ENCODE peak calls at places on chromosomes 13 and 19, in four cellular contexts. N is mammary epithelial cell, U is psoas muscle, I is uterus. H is an unnamed sample.

GRCh38 chr19:19527371-19527656 is 1.4 kb upstream of the YJEFN3 start:
- DNase-seq in N (no peak), U (no peak), I (no peak), H (no peak)

GRCh38 chr13:43204591-43204990 is 181.2 kb downstream of the DNAJC15 start:
- DNase-seq in U (no peak), N (no peak), I (no peak), H (no peak)

GRCh38 chr13:58056411-58056810 is 424.9 kb downstream of the PCDH17 start:
- DNase-seq in N (no peak), I (no peak), U (no peak), H (no peak)

GRCh38 chr13:26899153-26899552 is 138.6 kb upstream of the GPR12 start:
- DNase-seq in N (no peak), U (no peak), I (no peak), H (no peak)

GRCh38 chr13:33034897-33035296 is 18.7 kb downstream of the KL start:
- DNase-seq in I (no peak), U (no peak), N (no peak), H (no peak)

GRCh38 chr13:41533676-41534075 is 76.3 kb downstream of the RGCC start:
- DNase-seq in I (no peak), U (peak; percentile 47), N (no peak), H (no peak)

GRCh38 chr13:110719036-110719710 is 5.7 kb downstream of the ING1 start:
- DNase-seq in N (no peak), I (no peak), U (no peak), H (no peak)

GRCh38 chr13:89165685-89166084 is 1494.5 kb downstream of the SLITRK5 start:
- DNase-seq in N (no peak), U (no peak), I (no peak), H (no peak)

GRCh38 chr19:30217461-30217860 is 154.7 kb upstream of the ZNF536 start:
- DNase-seq in I (no peak), N (no peak), U (no peak), H (no peak)

GRCh38 chr13:45295536-45295935 is 45.4 kb downstream of the TPT1 start:
- DNase-seq in N (no peak), I (no peak), U (no peak), H (no peak)

GRCh38 chr19:47176071-47176626 is 45.5 kb downstream of the SAE1 start:
- DNase-seq in N (no peak), U (no peak), I (no peak), H (peak; percentile 70)

GRCh38 chr19:46610851-46611770 is 10.0 kb downstream of the CALM3 start:
- DNase-seq in I (no peak), N (no peak), U (no peak), H (no peak)

GRCh38 chr13:27349458-27349857 is 75.0 kb upstream of the GTF3A start:
- DNase-seq in N (no peak), U (no peak), I (no peak), H (peak; percentile 46)

GRCh38 chr19:49595006-49595818 is 4.2 kb downstream of the PRR12 start:
- DNase-seq in N (no peak), I (no peak), U (no peak), H (no peak)

GRCh38 chr19:17183858-17184271 is 31.3 kb upstream of the USE1 start:
- DNase-seq in U (no peak), I (no peak), N (no peak), H (no peak)

GRCh38 chr13:42477588-42478190 is 96.3 kb upstream of the TNFSF11 start:
- DNase-seq in U (peak; percentile 17), N (no peak), I (no peak), H (no peak)

GRCh38 chr13:96141032-96141431 is 51.1 kb downstream of the HS6ST3 start:
- DNase-seq in U (no peak), I (no peak), N (peak; percentile 16), H (no peak)

GRCh38 chr19:29878973-29879654 is 62.9 kb upstream of the URI1 start:
- DNase-seq in U (no peak), N (peak; percentile 32), I (no peak), H (peak; percentile 32)

GRCh38 chr19:14072535-14073231 is at the start of gene MISP3:
- DNase-seq in N (peak; percentile 42), I (peak; percentile 35), U (peak; percentile 62), H (no peak)

GRCh38 chr13:50449465-50449864 is 394.0 kb downstream of the DLEU7 start:
- DNase-seq in I (no peak), N (no peak), U (no peak), H (no peak)

GRCh38 chr19:4897146-4897545 is 5.5 kb downstream of the ARRDC5 start:
- DNase-seq in N (no peak), I (no peak), U (no peak), H (no peak)

GRCh38 chr13:26074706-26075105 is 22.9 kb upstream of the SHISA2 start:
- DNase-seq in I (no peak), N (peak; percentile 31), U (no peak), H (peak; percentile 51)

GRCh38 chr13:52599037-52599852 is 43.0 kb upstream of the HNRNPA1L2 start:
- DNase-seq in I (no peak), N (peak; percentile 83), U (no peak), H (peak; percentile 60)

GRCh38 chr19:57348136-57348535 is 2.9 kb upstream of the ZNF304 start:
- DNase-seq in I (no peak), U (no peak), N (peak; percentile 14), H (no peak)
- TF ChIP-seq CTCF in I (no peak), U (no peak), N (no peak), H (no peak)

DNA sequence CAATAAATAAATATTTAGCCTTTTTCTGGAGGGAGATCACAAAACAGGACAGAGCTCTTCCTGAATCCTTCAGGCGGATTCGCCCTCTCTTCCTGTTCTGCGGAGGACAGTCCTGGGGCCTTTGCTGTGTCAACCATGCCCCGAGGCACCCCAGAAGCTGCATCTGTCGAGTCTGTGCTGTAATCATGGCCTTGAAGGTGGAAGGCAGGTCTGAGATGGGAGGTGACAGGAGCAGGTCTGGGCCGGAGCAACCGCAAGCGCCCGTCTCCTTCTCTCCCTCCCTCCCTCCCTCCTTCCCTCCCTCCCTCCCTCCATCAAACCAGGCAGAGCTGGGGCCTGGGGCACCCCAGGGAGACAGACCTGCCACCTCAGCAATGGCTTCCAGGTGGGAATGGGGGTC is 4.6 kb upstream of the FXYD3 start:
- DNase-seq in U (no peak), I (no peak), N (peak; percentile 75), H (no peak)
- H3K27ac ChIP-seq in U (no peak overlapping the region), I (no peak overlapping the region), N (peak overlapping the region; percentile 72), H (no peak overlapping the region)

DNA sequence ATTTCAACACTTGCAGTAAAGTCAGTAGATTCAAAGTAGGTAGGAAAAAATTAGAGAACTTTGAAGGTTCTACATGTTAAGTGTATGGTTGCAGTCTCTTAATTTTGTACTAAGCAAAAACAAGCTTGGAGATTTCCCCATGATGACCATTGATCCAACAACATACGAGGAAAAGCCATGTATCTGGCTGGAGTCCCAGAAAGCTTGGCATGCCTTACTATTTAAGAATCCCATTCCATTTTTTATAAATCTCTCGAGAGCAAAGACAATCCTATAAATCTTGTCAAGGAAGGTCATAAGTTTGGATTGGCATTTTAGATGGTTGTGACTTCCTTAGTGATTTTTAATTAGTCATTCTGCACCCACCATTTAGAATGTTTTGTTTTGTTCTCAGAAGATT is 495.9 kb downstream of the GPC5 start:
- DNase-seq in U (no peak), N (no peak), I (no peak), H (no peak)
- H3K4me3 ChIP-seq in U (no peak overlapping the region), N (no peak overlapping the region), I (no peak overlapping the region), H (no peak overlapping the region)

GRCh38 chr13:98972627-98973026 is 5.2 kb downstream of the DOCK9 start:
- DNase-seq in I (no peak), U (no peak), N (peak; percentile 66), H (peak; percentile 88)
- TF ChIP-seq CTCF in I (no peak), U (no peak), N (no peak), H (no peak)

GRCh38 chr19:38745316-38745715 is 1.0 kb upstream of the CAPN12 start:
- DNase-seq in I (no peak), U (no peak), N (peak; percentile 0), H (no peak)

GRCh38 chr19:38742906-38743305 is 1.4 kb downstream of the CAPN12 start:
- DNase-seq in N (peak; percentile 1), U (no peak), I (no peak), H (no peak)

GRCh38 chr19:38743394-38744297 is 628 bp downstream of the CAPN12 start:
- DNase-seq in N (peak; percentile 0), U (no peak), I (no peak), H (no peak)

GRCh38 chr19:38744298-38744681 is at the start of gene CAPN12:
- DNase-seq in U (no peak), N (peak; percentile 0), I (no peak), H (no peak)

GRCh38 chr19:38744906-38745305 is 632 bp upstream of the CAPN12 start:
- DNase-seq in I (no peak), N (peak; percentile 0), U (no peak), H (no peak)
- H3K27ac ChIP-seq in I (no peak overlapping the region), N (no peak overlapping the region), U (no peak overlapping the region), H (no peak overlapping the region)

GRCh38 chr19:38182536-38183210 is 41.3 kb downstream of the DPF1 start:
- DNase-seq in N (no peak), U (no peak), I (no peak), H (no peak)
- H3K4me3 ChIP-seq in N (no peak overlapping the region), U (no peak overlapping the region), I (no peak overlapping the region), H (no peak overlapping the region)

DNA sequence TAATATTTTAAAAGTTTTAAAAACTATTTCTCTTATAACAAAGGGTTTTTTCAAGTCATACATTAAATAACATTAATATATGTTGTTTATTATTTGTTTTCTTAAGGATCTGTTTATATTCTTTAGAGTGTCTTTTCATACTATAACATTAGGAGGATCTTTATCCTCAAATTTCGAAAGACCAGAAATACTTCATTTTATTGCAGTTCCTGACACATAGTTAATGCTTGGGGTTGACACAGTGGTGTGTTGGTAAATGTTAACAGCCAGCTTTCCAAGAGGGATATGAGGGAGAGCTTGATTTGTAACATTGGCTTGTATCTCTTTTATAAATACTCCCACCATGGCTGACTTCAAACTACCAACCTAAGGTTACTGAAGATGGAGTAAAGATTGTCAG is 126.6 kb upstream of the KLF5 start:
- DNase-seq in N (no peak), U (no peak), I (no peak), H (no peak)
- TF ChIP-seq CTCF in N (no peak), U (no peak), I (no peak), H (no peak)

DNA sequence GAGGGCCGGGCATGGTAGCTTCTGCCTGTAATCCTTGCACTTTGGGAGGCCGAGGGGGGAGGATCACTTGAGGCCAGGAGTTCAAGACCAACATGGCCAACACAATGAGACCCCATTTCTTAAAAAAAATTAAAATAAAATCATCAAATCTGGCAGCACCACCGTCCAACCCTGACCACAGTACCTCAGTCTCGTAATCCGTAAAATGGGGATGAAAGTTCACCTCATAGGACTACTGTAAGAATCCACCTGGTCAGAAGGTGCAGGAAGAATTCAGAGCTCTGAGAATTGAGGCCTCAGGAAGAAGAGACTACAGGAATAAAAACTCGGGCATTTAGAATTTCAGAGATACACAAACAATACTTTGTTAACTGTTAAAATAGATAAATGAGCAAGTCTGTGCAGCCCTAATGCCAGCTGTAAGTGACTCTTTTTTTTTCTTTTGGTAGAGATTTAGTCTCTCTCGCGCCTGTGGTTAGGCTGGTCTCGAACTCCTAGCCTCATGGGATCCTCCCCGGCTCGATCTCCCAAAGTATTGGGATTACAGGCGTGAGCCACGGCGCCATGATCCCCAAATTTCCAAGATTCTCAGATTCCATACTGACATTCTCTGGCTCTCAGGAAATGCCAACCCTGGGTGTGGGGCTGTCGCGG is 2.9 kb downstream of the PPP1R13L start:
- DNase-seq in I (no peak), U (no peak), N (no peak), H (no peak)
- H3K27ac ChIP-seq in I (no peak overlapping the region), U (no peak overlapping the region), N (peak overlapping the region; percentile 45), H (no peak overlapping the region)

H was measured in brain microvascular endothelial cell.